ENCODE peak calls at places on chromosomes 7 and 10, in nine cellular contexts. E is midbrain; D is activated effector memory CD4-positive, alpha-beta T cell treated with anti-CD3 and anti-CD28 coated beads, Interleukin-2, amount 50 U/mL, for 16 hours; T is activated CD8-positive, alpha-beta T cell treated with anti-CD3 and anti-CD28 coated beads for 36 hours; O is stomach; S is AG04450; U is GM03348; W is neural crest cell; N is A549. R is an unnamed sample.

GRCh38 chr7:94481246-94481645 is 28.4 kb upstream of the CASD1 start:
- DNase-seq in E (no peak), D (no peak), T (no peak), O (no peak), S (no peak), U (no peak), W (no peak), N (no peak), R (peak)

GRCh38 chr10:32139223-32140073 is 83.2 kb upstream of the KIF5B start:
- DNase-seq in E (peak), D (no peak), T (peak), O (peak), S (peak), U (peak), W (peak), N (peak), R (peak)

GRCh38 chr10:85603167-85603940 is 763.2 kb downstream of the GRID1 start:
- DNase-seq in E (no peak), D (no peak), T (no peak), O (no peak), S (no peak), U (no peak), W (no peak), N (no peak), R (no peak)

GRCh38 chr10:66784796-66785195 is 141.0 kb upstream of the LRRTM3 start:
- DNase-seq in E (no peak), D (no peak), T (no peak), O (no peak), S (no peak), U (peak), W (no peak), N (no peak), R (no peak)

GRCh38 chr10:101321073-101321472 is 32.9 kb upstream of the BTRC start:
- DNase-seq in E (no peak), D (no peak), T (no peak), O (no peak), S (no peak), U (no peak), W (no peak), N (no peak), R (no peak)

GRCh38 chr7:11427686-11428273 is 404.2 kb downstream of the THSD7A start:
- DNase-seq in E (peak), D (no peak), T (peak), O (no peak), S (peak), U (peak), W (no peak), N (peak), R (peak)

GRCh38 chr7:80929619-80930018 is 10.8 kb upstream of the SEMA3C start:
- DNase-seq in E (no peak), D (no peak), T (no peak), O (no peak), S (no peak), U (no peak), W (no peak), N (no peak), R (no peak)

GRCh38 chr7:157508477-157508881 is 171.7 kb downstream of the DNAJB6 start:
- DNase-seq in E (no peak), D (peak), T (no peak), O (peak), S (no peak), U (no peak), W (no peak), N (no peak), R (no peak)

GRCh38 chr7:85285502-85285901 is 98.6 kb upstream of the SEMA3D start:
- DNase-seq in E (no peak), D (no peak), T (no peak), O (no peak), S (no peak), U (no peak), W (no peak), N (no peak), R (no peak)

GRCh38 chr10:60473557-60473956 is 83.9 kb upstream of the ANK3 start:
- DNase-seq in E (no peak), D (no peak), T (no peak), O (no peak), S (no peak), U (no peak), W (no peak), N (peak), R (no peak)

GRCh38 chr10:118449521-118449920 is 107.4 kb upstream of the FAM204A start:
- DNase-seq in E (no peak), D (no peak), T (no peak), O (no peak), S (no peak), U (no peak), W (no peak), N (no peak), R (no peak)

GRCh38 chr10:66783296-66783695 is 142.5 kb upstream of the LRRTM3 start:
- DNase-seq in E (no peak), D (no peak), T (no peak), O (no peak), S (no peak), U (peak), W (no peak), N (no peak), R (no peak)

GRCh38 chr10:86940677-86941076 is 16.7 kb downstream of the MMRN2 start:
- DNase-seq in E (no peak), D (peak), T (no peak), O (peak), S (no peak), U (no peak), W (no peak), N (no peak), R (no peak)

GRCh38 chr10:7260912-7261700 is 149.7 kb downstream of the SFMBT2 start:
- DNase-seq in E (no peak), D (no peak), T (peak), O (no peak), S (no peak), U (no peak), W (no peak), N (peak), R (no peak)

GRCh38 chr7:142391191-142391992 is 133.5 kb upstream of the PRSS58 start:
- DNase-seq in E (peak), D (peak), T (peak), O (no peak), S (no peak), U (no peak), W (no peak), N (no peak), R (no peak)

GRCh38 chr7:100863406-100863950 is 3.7 kb upstream of the TRIP6 start:
- DNase-seq in E (peak), D (no peak), T (no peak), O (peak), S (no peak), U (peak), W (no peak), N (no peak), R (no peak)

GRCh38 chr7:140176271-140176701 is 497 bp downstream of the KDM7A start:
- DNase-seq in E (no peak), D (peak), T (peak), O (peak), S (no peak), U (peak), W (no peak), N (no peak), R (no peak)

GRCh38 chr7:43645699-43646226 is 62.9 kb downstream of the STK17A start:
- DNase-seq in E (no peak), D (no peak), T (no peak), O (no peak), S (no peak), U (no peak), W (no peak), N (no peak), R (no peak)

GRCh38 chr7:134420509-134421125 is 38.3 kb downstream of the AKR1B1 start:
- DNase-seq in E (peak), D (no peak), T (peak), O (peak), S (peak), U (peak), W (peak), N (peak), R (peak)

GRCh38 chr7:155323001-155323638 is 25.4 kb downstream of the INSIG1 start:
- DNase-seq in E (no peak), D (no peak), T (no peak), O (no peak), S (no peak), U (no peak), W (no peak), N (no peak), R (no peak)

GRCh38 chr7:125010540-125010939 is 80.9 kb upstream of the POT1 start:
- DNase-seq in E (no peak), D (no peak), T (no peak), O (no peak), S (no peak), U (no peak), W (no peak), N (no peak), R (no peak)

GRCh38 chr10:62335326-62335725 is 38.8 kb upstream of the ZNF365 start:
- DNase-seq in E (no peak), D (no peak), T (no peak), O (no peak), S (no peak), U (no peak), W (no peak), N (no peak), R (no peak)

GRCh38 chr10:96387151-96387550 is 28.3 kb upstream of the OPALIN start:
- DNase-seq in E (no peak), D (no peak), T (no peak), O (no peak), S (no peak), U (peak), W (no peak), N (no peak), R (no peak)

GRCh38 chr7:44980393-44981034 is 1.7 kb upstream of the MYO1G start:
- DNase-seq in E (no peak), D (peak), T (peak), O (no peak), S (no peak), U (no peak), W (no peak), N (no peak), R (no peak)

GRCh38 chr10:109062371-109062770 is 860.9 kb downstream of the XPNPEP1 start:
- DNase-seq in E (no peak), D (no peak), T (no peak), O (no peak), S (no peak), U (peak), W (no peak), N (no peak), R (no peak)

GRCh38 chr7:128115821-128116723 is 84.8 kb upstream of the LRRC4 start:
- DNase-seq in E (no peak), D (peak), T (no peak), O (peak), S (no peak), U (no peak), W (no peak), N (no peak), R (no peak)

GRCh38 chr10:12130237-12130872 is 878 bp downstream of the SEC61A2 start:
- DNase-seq in E (peak), D (peak), T (peak), O (no peak), S (peak), U (peak), W (peak), N (peak), R (peak)

GRCh38 chr10:88966785-88967184 is 14.2 kb upstream of the ACTA2 start:
- DNase-seq in E (no peak), D (no peak), T (no peak), O (no peak), S (no peak), U (no peak), W (no peak), N (no peak), R (no peak)

GRCh38 chr7:11188529-11189310 is 215.0 kb downstream of the PHF14 start:
- DNase-seq in E (no peak), D (no peak), T (no peak), O (no peak), S (no peak), U (no peak), W (no peak), N (no peak), R (no peak)

GRCh38 chr7:54629771-54630170 is 87.6 kb downstream of the VSTM2A start:
- DNase-seq in E (no peak), D (no peak), T (no peak), O (no peak), S (no peak), U (no peak), W (no peak), N (no peak), R (no peak)

GRCh38 chr10:73762915-73763314 is 18.7 kb downstream of the SEC24C start:
- DNase-seq in E (no peak), D (no peak), T (no peak), O (no peak), S (no peak), U (no peak), W (no peak), N (no peak), R (no peak)

GRCh38 chr7:2873686-2874551 is 29.8 kb upstream of the GNA12 start:
- DNase-seq in E (no peak), D (no peak), T (peak), O (no peak), S (peak), U (peak), W (no peak), N (peak), R (peak)

GRCh38 chr10:47081264-47081663 is 170.0 kb downstream of the PTPN20 start:
- DNase-seq in E (no peak), D (no peak), T (peak), O (no peak), S (no peak), U (no peak), W (no peak), N (no peak), R (no peak)

GRCh38 chr10:22334414-22335203 is 10.7 kb upstream of the SPAG6 start:
- DNase-seq in E (no peak), D (peak), T (no peak), O (no peak), S (no peak), U (no peak), W (no peak), N (no peak), R (no peak)

GRCh38 chr7:37310322-37311080 is 138.2 kb downstream of the ELMO1 start:
- DNase-seq in E (peak), D (no peak), T (no peak), O (no peak), S (no peak), U (no peak), W (no peak), N (no peak), R (no peak)

GRCh38 chr7:148398844-148399365 is 191.7 kb upstream of the C7orf33 start:
- DNase-seq in E (no peak), D (no peak), T (no peak), O (no peak), S (no peak), U (no peak), W (no peak), N (no peak), R (no peak)

R was measured in glomerular endothelial cell.